ENCODE peak calls at places on chromosomes 5 and 9, in nine cellular contexts. P is T-cell; R is activated CD4-positive, alpha-beta T cell treated with anti-CD3 and anti-CD28 coated beads, Interleukin-2, amount 50 U/mL, for 4 hours; Z is amniotic stem cell; C is activated CD8-positive, alpha-beta memory T cell treated with anti-CD3 and anti-CD28 coated beads for 4 hours; N is HTR-8/SVneo; G is spleen; K is right atrium auricular region; O is NCI-H1417. T is an unnamed sample.

GRCh38 chr5:157366741-157367684 is 93.0 kb upstream of the NIPAL4 start:
- DNase-seq in P (no peak), R (no peak), Z (no peak), C (no peak), N (peak; percentile 65), G (no peak), K (no peak), O (no peak), T (no peak)

GRCh38 chr5:157920828-157921170 is 61.9 kb upstream of the CLINT1 start:
- DNase-seq in P (no peak), R (no peak), Z (no peak), C (no peak), N (no peak), G (no peak), K (no peak), O (no peak), T (no peak)

GRCh38 chr9:134563397-134563796 is 78.2 kb upstream of the COL5A1 start:
- DNase-seq in P (no peak), R (no peak), Z (no peak), C (no peak), N (no peak), G (no peak), K (no peak), O (no peak), T (no peak)

GRCh38 chr5:150512368-150512747 is 4.4 kb downstream of the NDST1 start:
- DNase-seq in P (no peak), R (no peak), Z (no peak), C (no peak), N (no peak), G (no peak), K (peak; percentile 77), O (no peak), T (no peak)

GRCh38 chr5:64569880-64570279 is 64.1 kb downstream of the RGS7BP start:
- DNase-seq in P (no peak), R (no peak), Z (no peak), C (no peak), N (no peak), G (no peak), K (no peak), O (peak; percentile 42), T (no peak)

GRCh38 chr9:110971234-110971633 is 67.0 kb downstream of the LPAR1 start:
- DNase-seq in P (no peak), R (no peak), Z (no peak), C (no peak), N (no peak), G (no peak), K (no peak), O (no peak), T (no peak)

GRCh38 chr5:56564451-56565223 is 250.7 kb upstream of the MAP3K1 start:
- DNase-seq in P (no peak), R (no peak), Z (no peak), C (no peak), N (no peak), G (no peak), K (no peak), O (no peak), T (no peak)

GRCh38 chr5:91024727-91025126 is 358.4 kb downstream of the ARRDC3 start:
- DNase-seq in P (no peak), R (no peak), Z (no peak), C (no peak), N (no peak), G (no peak), K (no peak), O (no peak), T (no peak)

GRCh38 chr5:81904861-81905260 is 67.0 kb upstream of the ATG10 start:
- DNase-seq in P (no peak), R (no peak), Z (no peak), C (no peak), N (no peak), G (no peak), K (no peak), O (no peak), T (no peak)

GRCh38 chr5:162683280-162683679 is 615.7 kb downstream of the GABRG2 start:
- DNase-seq in P (no peak), R (no peak), Z (no peak), C (no peak), N (no peak), G (no peak), K (no peak), O (no peak), T (no peak)

GRCh38 chr9:16626577-16627130 is 243.8 kb downstream of the BNC2 start:
- DNase-seq in P (no peak), R (no peak), Z (peak; percentile 77), C (no peak), N (peak; percentile 36), G (no peak), K (peak; percentile 66), O (peak; percentile 38), T (no peak)

GRCh38 chr9:130872912-130873503 is 23.6 kb downstream of the QRFP start:
- DNase-seq in P (no peak), R (no peak), Z (no peak), C (no peak), N (no peak), G (peak; percentile 18), K (no peak), O (no peak), T (no peak)

GRCh38 chr5:52342361-52342760 is 445.4 kb upstream of the ITGA1 start:
- DNase-seq in P (no peak), R (no peak), Z (no peak), C (no peak), N (no peak), G (no peak), K (no peak), O (no peak), T (no peak)

GRCh38 chr5:140611020-140611521 is 21.9 kb downstream of the CD14 start:
- DNase-seq in P (no peak), R (no peak), Z (no peak), C (no peak), N (no peak), G (no peak), K (no peak), O (no peak), T (no peak)

GRCh38 chr5:173016621-173017046 is 33.1 kb downstream of the ATP6V0E1 start:
- DNase-seq in P (no peak), R (no peak), Z (peak; percentile 61), C (no peak), N (no peak), G (no peak), K (peak; percentile 69), O (no peak), T (no peak)

GRCh38 chr5:67206381-67207328 is 10.1 kb upstream of the CD180 start:
- DNase-seq in P (peak; percentile 89), R (peak; percentile 82), Z (no peak), C (peak; percentile 78), N (peak; percentile 11), G (peak; percentile 89), K (no peak), O (no peak), T (peak; percentile 88)

GRCh38 chr5:45609661-45610060 is 86.5 kb downstream of the HCN1 start:
- DNase-seq in P (no peak), R (no peak), Z (no peak), C (no peak), N (no peak), G (no peak), K (no peak), O (no peak), T (no peak)

GRCh38 chr9:21060919-21061561 is 16.7 kb downstream of the IFNB1 start:
- DNase-seq in P (no peak), R (no peak), Z (peak; percentile 3), C (no peak), N (no peak), G (no peak), K (no peak), O (no peak), T (no peak)

T was measured in naive thymus-derived CD8-positive, alpha-beta T cell.